ENCODE peak calls at places on chromosome 17, in six cellular contexts. U, C, F, O, P and Q are unnamed samples.

GRCh38 chr17:18314059-18314730 is 599 bp downstream of the TOP3A start:
- DNase-seq in P (no peak), U (no peak), F (peak; percentile 29), O (no peak), C (no peak), Q (no peak)

GRCh38 chr17:49555495-49556018 is 20.1 kb upstream of the NXPH3 start:
- DNase-seq in O (no peak), P (no peak), F (no peak), C (no peak), U (no peak), Q (no peak)

GRCh38 chr17:11097121-11097520 is 143.9 kb upstream of the SHISA6 start:
- DNase-seq in C (no peak), F (peak; percentile 6), U (no peak), P (no peak), O (no peak), Q (no peak)

GRCh38 chr17:41917192-41917591 is 1.6 kb downstream of the ACLY start:
- DNase-seq in O (no peak), P (no peak), U (no peak), F (no peak), C (no peak), Q (no peak)

GRCh38 chr17:10177921-10178788 is 20.3 kb downstream of the GAS7 start:
- DNase-seq in F (no peak), C (no peak), U (no peak), O (no peak), P (no peak), Q (no peak)

GRCh38 chr17:8837438-8838075 is 29.9 kb downstream of the PIK3R6 start:
- DNase-seq in U (no peak), C (no peak), P (no peak), F (no peak), O (no peak), Q (no peak)

GRCh38 chr17:79331492-79331891 is 256.9 kb downstream of the ENGASE start:
- DNase-seq in P (no peak), C (no peak), F (no peak), U (no peak), O (no peak), Q (no peak)

GRCh38 chr17:77810536-77810935 is 148.0 kb upstream of the TNRC6C start:
- DNase-seq in P (no peak), C (no peak), F (no peak), U (peak; percentile 26), O (no peak), Q (no peak)

GRCh38 chr17:82613283-82614094 is 34.8 kb downstream of the WDR45B start:
- DNase-seq in P (no peak), O (no peak), F (peak; percentile 92), U (no peak), C (no peak), Q (no peak)

GRCh38 chr17:82619211-82619610 is 29.0 kb downstream of the WDR45B start:
- DNase-seq in U (no peak), P (no peak), C (no peak), O (no peak), F (no peak), Q (no peak)

GRCh38 chr17:82614095-82614631 is 34.1 kb downstream of the WDR45B start:
- DNase-seq in P (no peak), U (no peak), O (no peak), C (no peak), F (no peak), Q (no peak)

GRCh38 chr17:82616021-82616703 is 32.1 kb downstream of the WDR45B start:
- DNase-seq in P (no peak), U (no peak), F (no peak), C (no peak), O (no peak), Q (no peak)

GRCh38 chr17:82615084-82616020 is 32.9 kb downstream of the WDR45B start:
- DNase-seq in U (no peak), C (no peak), F (no peak), O (no peak), P (no peak), Q (no peak)
- TF ChIP-seq CTCF in U (no peak), C (no peak), F (no peak), O (no peak), P (peak; percentile 10), Q (peak; percentile 21)

DNA sequence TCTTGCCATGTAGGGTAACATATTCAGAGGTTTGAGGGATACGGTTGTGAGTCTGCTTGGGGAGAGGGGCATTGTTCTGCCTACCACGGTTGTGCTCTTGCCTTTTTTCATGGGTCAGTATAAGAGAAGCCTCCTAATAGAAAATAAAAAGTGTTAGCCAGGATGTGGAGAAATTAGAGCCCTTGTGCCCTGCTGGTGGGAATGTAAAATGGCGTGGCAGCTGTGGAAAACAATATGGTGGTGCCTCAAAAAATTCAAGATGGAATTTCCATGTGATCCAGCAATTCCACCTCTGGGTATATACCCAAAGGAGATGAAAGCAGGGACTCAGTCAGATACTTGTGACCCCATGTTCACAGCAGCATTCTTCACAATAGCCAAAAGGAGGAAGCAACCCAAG is 14.2 kb upstream of the LRRC75A start:
- DNase-seq in C (no peak), U (no peak), F (no peak), O (no peak), P (no peak), Q (no peak)
- TF ChIP-seq CTCF in C (no peak), U (no peak), F (peak; percentile 21), O (no peak), P (no peak), Q (peak; percentile 32)

DNA sequence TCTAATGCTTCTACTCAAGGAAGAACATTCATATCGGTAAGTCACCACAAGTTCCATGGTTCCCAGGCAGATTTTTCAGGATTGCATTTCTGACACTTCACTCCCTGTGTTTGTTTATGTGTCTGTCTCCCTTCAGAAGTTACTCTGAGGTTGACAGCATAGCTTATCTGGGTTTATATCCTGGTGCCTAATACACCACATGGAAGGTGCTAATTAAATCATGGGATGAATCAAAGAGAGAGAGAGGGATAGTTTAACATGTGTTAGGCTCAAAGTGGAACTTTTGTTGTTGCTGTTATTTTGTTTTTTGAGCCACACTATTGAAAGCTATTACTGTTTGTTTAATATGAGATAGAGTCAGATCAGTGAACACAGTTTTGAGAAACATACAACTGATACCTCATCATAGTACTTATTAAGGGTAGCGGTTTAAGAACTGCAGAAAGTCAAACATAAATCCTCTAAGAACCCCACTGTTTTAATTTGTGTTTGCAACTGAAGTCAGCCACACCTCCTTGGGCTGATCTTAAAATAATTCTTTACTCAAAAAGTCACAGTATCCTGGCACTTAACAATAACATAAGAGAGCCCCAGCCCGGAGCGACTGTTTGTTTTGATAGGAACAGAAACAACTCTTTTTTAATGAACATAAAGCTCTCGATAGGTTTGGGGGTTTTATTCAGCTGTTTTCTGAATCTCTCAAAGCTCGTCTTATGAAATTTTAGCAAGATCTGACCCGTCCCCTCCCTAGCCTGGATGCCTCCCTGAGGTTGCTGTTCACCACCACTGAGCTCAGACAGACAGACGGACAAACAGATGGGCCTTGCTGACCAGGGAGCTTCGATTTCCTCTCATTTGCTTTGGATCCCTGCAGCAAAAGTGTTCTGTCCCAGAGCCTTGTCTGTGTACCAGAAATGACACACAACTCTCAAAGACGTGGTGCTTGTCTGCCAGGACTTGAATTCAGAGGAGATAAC is 98.3 kb upstream of the MYOCD start:
- DNase-seq in P (no peak), U (no peak), F (no peak), C (no peak), O (no peak), Q (no peak)
- TF ChIP-seq CTCF in P (no peak), U (no peak), F (no peak), C (no peak), O (no peak), Q (no peak)

GRCh38 chr17:35539659-35540026 is 2.2 kb upstream of the SLFN12L start:
- DNase-seq in F (no peak), U (no peak), C (no peak), P (no peak), O (no peak), Q (no peak)
- TF ChIP-seq CTCF in F (no peak), U (no peak), C (no peak), P (peak; percentile 8), O (no peak), Q (no peak)